ENCODE peak calls at places on chromosome 3, in ten cellular contexts. T, G, A, C, O, S, M, X, I and W are unnamed samples.

GRCh38 chr3:173138031-173138430 is 3.0 kb downstream of the SPATA16 start:
- DNase-seq in T (no peak), A (no peak), G (no peak), X (no peak), C (no peak), M (no peak), S (no peak), I (no peak), O (no peak), W (no peak)

GRCh38 chr3:171132873-171133272 is 106.4 kb upstream of the SLC2A2 start:
- DNase-seq in T (no peak), A (no peak), I (no peak), O (no peak), M (no peak), X (peak), S (no peak), C (no peak), G (peak), W (no peak)

GRCh38 chr3:167684389-167684993 is 30.7 kb upstream of the WDR49 start:
- DNase-seq in M (no peak), I (no peak), A (peak), S (no peak), G (peak), O (peak), X (peak), C (no peak), T (no peak), W (peak)

GRCh38 chr3:32335365-32336122 is 56.1 kb upstream of the CMTM7 start:
- DNase-seq in M (no peak), I (no peak), A (no peak), G (no peak), O (no peak), S (no peak), C (no peak), T (no peak), X (no peak), W (no peak)

GRCh38 chr3:55282994-55283393 is 204.1 kb downstream of the WNT5A start:
- DNase-seq in I (no peak), A (no peak), S (no peak), O (no peak), G (no peak), C (no peak), M (no peak), T (no peak), X (no peak), W (no peak)

GRCh38 chr3:45917146-45917885 is 25.9 kb upstream of the CXCR6 start:
- DNase-seq in O (no peak), X (no peak), A (no peak), I (peak), G (no peak), C (peak), S (no peak), T (no peak), M (no peak), W (no peak)

GRCh38 chr3:12413721-12414255 is 70.5 kb upstream of the TSEN2 start:
- DNase-seq in S (no peak), A (no peak), T (no peak), X (no peak), C (no peak), M (no peak), O (no peak), I (no peak), G (no peak), W (no peak)

GRCh38 chr3:133591271-133591742 is 17.8 kb downstream of the CDV3 start:
- DNase-seq in I (no peak), T (no peak), C (no peak), M (no peak), A (no peak), G (peak), S (no peak), X (peak), O (no peak), W (no peak)

GRCh38 chr3:81823882-81824395 is 62.5 kb upstream of the GBE1 start:
- DNase-seq in G (no peak), M (no peak), T (no peak), S (no peak), A (no peak), O (no peak), X (no peak), C (no peak), I (no peak), W (no peak)

GRCh38 chr3:143081844-143082778 is 37.5 kb upstream of the CHST2 start:
- DNase-seq in M (no peak), G (no peak), S (no peak), X (no peak), C (no peak), I (no peak), T (no peak), O (no peak), A (no peak), W (no peak)

GRCh38 chr3:50154840-50155490 is at the start of gene SEMA3F:
- DNase-seq in T (no peak), S (peak), M (peak), X (peak), I (peak), A (peak), G (peak), C (peak), O (peak), W (peak)

GRCh38 chr3:12253521-12253920 is 35.3 kb upstream of the PPARG start:
- DNase-seq in G (no peak), O (no peak), T (no peak), C (no peak), A (no peak), S (no peak), X (no peak), I (no peak), M (no peak), W (no peak)

GRCh38 chr3:171260899-171261298 is 199.3 kb downstream of the TNIK start:
- DNase-seq in I (no peak), C (no peak), S (no peak), A (no peak), T (no peak), G (no peak), O (no peak), X (peak), M (no peak), W (no peak)

GRCh38 chr3:18236726-18237125 is 188.4 kb downstream of the SATB1 start:
- DNase-seq in T (no peak), G (no peak), A (no peak), S (no peak), C (no peak), M (no peak), X (no peak), O (no peak), I (no peak), W (no peak)

GRCh38 chr3:85360742-85361387 is 402.1 kb downstream of the CADM2 start:
- DNase-seq in C (no peak), M (no peak), I (no peak), G (no peak), X (peak), A (peak), T (no peak), S (peak), O (peak), W (peak)

GRCh38 chr3:158935846-158936245 is 134.0 kb downstream of the MFSD1 start:
- DNase-seq in A (no peak), X (peak), C (no peak), S (no peak), M (no peak), G (no peak), I (no peak), T (no peak), O (no peak), W (no peak)

GRCh38 chr3:195821403-195822130 is 9.8 kb upstream of the MUC4 start:
- DNase-seq in X (no peak), O (no peak), T (no peak), M (no peak), C (no peak), G (no peak), I (no peak), S (no peak), A (no peak), W (no peak)

GRCh38 chr3:81716870-81717509 is 44.5 kb downstream of the GBE1 start:
- DNase-seq in M (no peak), A (peak), T (no peak), G (peak), S (no peak), O (peak), C (no peak), I (no peak), X (no peak), W (no peak)

GRCh38 chr3:4029135-4029534 is 229.9 kb downstream of the LRRN1 start:
- DNase-seq in M (no peak), S (no peak), O (no peak), A (no peak), I (no peak), X (no peak), T (no peak), G (no peak), C (no peak), W (no peak)

GRCh38 chr3:194632211-194632982 is 822 bp downstream of the TMEM44 start:
- DNase-seq in I (no peak), C (no peak), A (peak), S (no peak), X (peak), T (no peak), M (peak), O (no peak), G (no peak), W (peak)

GRCh38 chr3:20997183-20997582 is 753.8 kb downstream of the ZNF385D start:
- DNase-seq in T (no peak), O (no peak), G (no peak), C (no peak), X (no peak), A (no peak), S (no peak), I (no peak), M (no peak), W (no peak)

GRCh38 chr3:18425641-18426403 is 683 bp upstream of the SATB1 start:
- DNase-seq in O (peak), M (peak), C (peak), X (peak), I (peak), T (no peak), G (no peak), S (peak), A (no peak), W (peak)

GRCh38 chr3:42961633-42962032 is 17.5 kb upstream of the GASK1A start:
- DNase-seq in C (no peak), S (no peak), G (peak), I (no peak), O (peak), T (no peak), X (peak), M (no peak), A (peak), W (peak)

GRCh38 chr3:53273271-53273670 is 17.4 kb upstream of the TKT start:
- DNase-seq in I (peak), A (no peak), G (no peak), T (no peak), C (no peak), O (no peak), X (no peak), S (no peak), M (no peak), W (no peak)

GRCh38 chr3:71955549-71956373 is 170.8 kb upstream of the PROK2 start:
- DNase-seq in G (peak), T (no peak), C (peak), X (peak), A (peak), M (peak), O (peak), S (peak), I (peak), W (peak)

GRCh38 chr3:48997714-48998637 is 7.9 kb downstream of the P4HTM start:
- DNase-seq in C (no peak), G (no peak), M (no peak), T (no peak), I (no peak), X (no peak), O (no peak), A (no peak), S (peak), W (no peak)

GRCh38 chr3:13022348-13023250 is 50.6 kb downstream of the IQSEC1 start:
- DNase-seq in G (peak), O (peak), M (peak), X (peak), A (peak), T (no peak), I (no peak), C (peak), S (no peak), W (peak)

GRCh38 chr3:180571831-180572578 is 30.0 kb upstream of the TTC14 start:
- DNase-seq in I (no peak), C (no peak), A (no peak), O (no peak), G (no peak), X (no peak), M (no peak), S (no peak), T (no peak), W (no peak)

GRCh38 chr3:49720383-49721164 is 1.1 kb upstream of the AMIGO3 start:
- DNase-seq in M (no peak), G (no peak), X (no peak), A (no peak), O (no peak), I (peak), S (no peak), C (peak), T (no peak), W (peak)

GRCh38 chr3:32276279-32276841 is 37.9 kb downstream of the CMTM8 start:
- DNase-seq in G (no peak), O (no peak), S (no peak), C (no peak), T (no peak), I (no peak), M (no peak), A (no peak), X (no peak), W (no peak)

GRCh38 chr3:44885618-44886017 is 11.2 kb downstream of the TGM4 start:
- DNase-seq in X (peak), T (no peak), O (no peak), A (no peak), S (no peak), M (no peak), I (no peak), G (peak), C (no peak), W (peak)

GRCh38 chr3:18208856-18209255 is 216.3 kb downstream of the SATB1 start:
- DNase-seq in T (no peak), M (no peak), I (no peak), G (no peak), O (no peak), C (no peak), S (no peak), X (no peak), A (no peak), W (no peak)